ENCODE peak calls at places on chromosomes 3 and 15, in eight cellular contexts. One of them, this sample, is unnamed.

GRCh38 chr3:113428581-113428980 is 12.7 kb downstream of the CFAP44 start:
- DNase-seq in activated T-helper 1 cell treated with Interleukin-2 at 50 U/mL for 16 hours: no peak
- DNase-seq in HFFc6: no peak
- DNase-seq in GM20000: no peak
- DNase-seq in HuH-7.5: no peak
- DNase-seq in CD4-positive, alpha-beta T cell: no peak
- DNase-seq in GM03348: peak; percentile 19
- DNase-seq in Caki2: no peak
- DNase-seq in this sample: no peak

GRCh38 chr3:181793006-181793405 is 81.3 kb downstream of the SOX2 start:
- DNase-seq in activated T-helper 1 cell treated with Interleukin-2 at 50 U/mL for 16 hours: no peak
- DNase-seq in HFFc6: no peak
- DNase-seq in GM20000: no peak
- DNase-seq in HuH-7.5: no peak
- DNase-seq in CD4-positive, alpha-beta T cell: no peak
- DNase-seq in GM03348: no peak
- DNase-seq in Caki2: no peak
- DNase-seq in this sample: no peak

GRCh38 chr3:194313642-194314430 is 37.3 kb downstream of the CPN2 start:
- DNase-seq in activated T-helper 1 cell treated with Interleukin-2 at 50 U/mL for 16 hours: no peak
- DNase-seq in HFFc6: no peak
- DNase-seq in GM20000: no peak
- DNase-seq in HuH-7.5: no peak
- DNase-seq in CD4-positive, alpha-beta T cell: no peak
- DNase-seq in GM03348: peak; percentile 28
- DNase-seq in Caki2: no peak
- DNase-seq in this sample: peak; percentile 51

GRCh38 chr3:57500506-57500905 is 43.6 kb downstream of the DNAH12 start:
- DNase-seq in activated T-helper 1 cell treated with Interleukin-2 at 50 U/mL for 16 hours: no peak
- DNase-seq in HFFc6: no peak
- DNase-seq in GM20000: no peak
- DNase-seq in HuH-7.5: peak; percentile 7
- DNase-seq in CD4-positive, alpha-beta T cell: no peak
- DNase-seq in GM03348: no peak
- DNase-seq in Caki2: no peak
- DNase-seq in this sample: no peak

GRCh38 chr3:49702672-49703071 is 13.3 kb downstream of the RNF123 start:
- DNase-seq in activated T-helper 1 cell treated with Interleukin-2 at 50 U/mL for 16 hours: no peak
- DNase-seq in HFFc6: no peak
- DNase-seq in GM20000: no peak
- DNase-seq in HuH-7.5: no peak
- DNase-seq in CD4-positive, alpha-beta T cell: no peak
- DNase-seq in GM03348: no peak
- DNase-seq in Caki2: no peak
- DNase-seq in this sample: no peak

GRCh38 chr3:132254076-132254755 is 63.0 kb upstream of the ACP3 start:
- DNase-seq in activated T-helper 1 cell treated with Interleukin-2 at 50 U/mL for 16 hours: no peak
- DNase-seq in HFFc6: no peak
- DNase-seq in GM20000: no peak
- DNase-seq in HuH-7.5: no peak
- DNase-seq in CD4-positive, alpha-beta T cell: no peak
- DNase-seq in GM03348: no peak
- DNase-seq in Caki2: no peak
- DNase-seq in this sample: no peak

GRCh38 chr3:146972726-146973125 is 367.6 kb upstream of the PLSCR5 start:
- DNase-seq in activated T-helper 1 cell treated with Interleukin-2 at 50 U/mL for 16 hours: no peak
- DNase-seq in HFFc6: peak; percentile 30
- DNase-seq in GM20000: no peak
- DNase-seq in HuH-7.5: no peak
- DNase-seq in CD4-positive, alpha-beta T cell: no peak
- DNase-seq in GM03348: peak; percentile 15
- DNase-seq in Caki2: no peak
- DNase-seq in this sample: no peak

GRCh38 chr3:165855581-165855980 is 18.4 kb upstream of the BCHE start:
- DNase-seq in activated T-helper 1 cell treated with Interleukin-2 at 50 U/mL for 16 hours: no peak
- DNase-seq in HFFc6: no peak
- DNase-seq in GM20000: no peak
- DNase-seq in HuH-7.5: no peak
- DNase-seq in CD4-positive, alpha-beta T cell: no peak
- DNase-seq in GM03348: no peak
- DNase-seq in Caki2: no peak
- DNase-seq in this sample: no peak

GRCh38 chr3:129031476-129032215 is 28.9 kb upstream of the GP9 start:
- DNase-seq in activated T-helper 1 cell treated with Interleukin-2 at 50 U/mL for 16 hours: no peak
- DNase-seq in HFFc6: no peak
- DNase-seq in GM20000: no peak
- DNase-seq in HuH-7.5: no peak
- DNase-seq in CD4-positive, alpha-beta T cell: no peak
- DNase-seq in GM03348: no peak
- DNase-seq in Caki2: no peak
- DNase-seq in this sample: no peak

GRCh38 chr3:123773681-123774431 is 110.3 kb downstream of the MYLK start:
- DNase-seq in activated T-helper 1 cell treated with Interleukin-2 at 50 U/mL for 16 hours: no peak
- DNase-seq in HFFc6: peak; percentile 69
- DNase-seq in GM20000: no peak
- DNase-seq in HuH-7.5: no peak
- DNase-seq in CD4-positive, alpha-beta T cell: no peak
- DNase-seq in GM03348: peak; percentile 83
- DNase-seq in Caki2: no peak
- DNase-seq in this sample: no peak

GRCh38 chr3:69948246-69948862 is 51.2 kb upstream of the SAMMSON start:
- DNase-seq in activated T-helper 1 cell treated with Interleukin-2 at 50 U/mL for 16 hours: no peak
- DNase-seq in HFFc6: peak; percentile 34
- DNase-seq in GM20000: peak; percentile 10
- DNase-seq in HuH-7.5: no peak
- DNase-seq in CD4-positive, alpha-beta T cell: no peak
- DNase-seq in GM03348: peak; percentile 57
- DNase-seq in Caki2: peak; percentile 54
- DNase-seq in this sample: no peak

GRCh38 chr15:100958326-100959065 is 39.3 kb downstream of the LRRK1 start:
- DNase-seq in activated T-helper 1 cell treated with Interleukin-2 at 50 U/mL for 16 hours: no peak
- DNase-seq in HFFc6: peak; percentile 73
- DNase-seq in GM20000: no peak
- DNase-seq in HuH-7.5: no peak
- DNase-seq in CD4-positive, alpha-beta T cell: no peak
- DNase-seq in GM03348: peak; percentile 65
- DNase-seq in Caki2: peak; percentile 85
- DNase-seq in this sample: no peak

GRCh38 chr3:187072582-187072981 is 66.7 kb downstream of the RPL39L start:
- DNase-seq in activated T-helper 1 cell treated with Interleukin-2 at 50 U/mL for 16 hours: no peak
- DNase-seq in HFFc6: no peak
- DNase-seq in GM20000: no peak
- DNase-seq in HuH-7.5: no peak
- DNase-seq in CD4-positive, alpha-beta T cell: no peak
- DNase-seq in GM03348: no peak
- DNase-seq in Caki2: no peak
- DNase-seq in this sample: no peak

GRCh38 chr15:75809986-75810750 is 33.1 kb upstream of the UBE2Q2 start:
- DNase-seq in activated T-helper 1 cell treated with Interleukin-2 at 50 U/mL for 16 hours: no peak
- DNase-seq in HFFc6: peak; percentile 13
- DNase-seq in GM20000: peak; percentile 34
- DNase-seq in HuH-7.5: peak; percentile 63
- DNase-seq in CD4-positive, alpha-beta T cell: no peak
- DNase-seq in GM03348: peak; percentile 34
- DNase-seq in Caki2: peak; percentile 22
- DNase-seq in this sample: no peak

GRCh38 chr3:170634663-170635096 is 48.8 kb upstream of the SLC7A14 start:
- DNase-seq in activated T-helper 1 cell treated with Interleukin-2 at 50 U/mL for 16 hours: no peak
- DNase-seq in HFFc6: no peak
- DNase-seq in GM20000: peak; percentile 29
- DNase-seq in HuH-7.5: no peak
- DNase-seq in CD4-positive, alpha-beta T cell: no peak
- DNase-seq in GM03348: no peak
- DNase-seq in Caki2: no peak
- DNase-seq in this sample: no peak